ENCODE peak calls at places on chromosomes 1 and 21, in four cellular contexts. K, H, E and D are unnamed samples.

GRCh38 chr1:23601104-23601967 is 42.0 kb upstream of the ID3 start:
- DNase-seq in H (no peak), K (no peak), E (no peak), D (no peak)

GRCh38 chr1:203117611-203118575 is 9.6 kb upstream of the ADORA1 start:
- DNase-seq in K (peak), E (no peak), H (peak), D (peak)

GRCh38 chr1:38804062-38804886 is 55.3 kb downstream of the RRAGC start:
- DNase-seq in H (no peak), K (no peak), E (no peak), D (peak)

GRCh38 chr21:35075546-35075945 is 26.4 kb upstream of the RUNX1 start:
- DNase-seq in E (no peak), H (no peak), K (no peak), D (no peak)

GRCh38 chr1:24108334-24109165 is 3.4 kb downstream of the MYOM3 start:
- DNase-seq in E (no peak), K (no peak), H (no peak), D (no peak)

GRCh38 chr1:160222521-160222920 is 17.3 kb downstream of the PEA15 start:
- DNase-seq in H (no peak), E (no peak), K (no peak), D (no peak)

GRCh38 chr1:166953486-166953885 is 21.9 kb downstream of the ILDR2 start:
- DNase-seq in H (no peak), K (no peak), E (no peak), D (no peak)

GRCh38 chr1:25502957-25503356 is 40.4 kb upstream of the LDLRAP1 start:
- DNase-seq in E (no peak), K (no peak), H (no peak), D (no peak)

GRCh38 chr1:67816506-67816905 is 16.8 kb downstream of the GNG12 start:
- DNase-seq in K (no peak), E (no peak), H (no peak), D (no peak)

GRCh38 chr1:109897244-109897955 is 13.2 kb upstream of the CSF1 start:
- DNase-seq in E (no peak), H (no peak), K (no peak), D (no peak)

GRCh38 chr1:21696931-21697330 is 27.8 kb upstream of the RAP1GAP start:
- DNase-seq in E (no peak), H (no peak), K (no peak), D (no peak)

DNA sequence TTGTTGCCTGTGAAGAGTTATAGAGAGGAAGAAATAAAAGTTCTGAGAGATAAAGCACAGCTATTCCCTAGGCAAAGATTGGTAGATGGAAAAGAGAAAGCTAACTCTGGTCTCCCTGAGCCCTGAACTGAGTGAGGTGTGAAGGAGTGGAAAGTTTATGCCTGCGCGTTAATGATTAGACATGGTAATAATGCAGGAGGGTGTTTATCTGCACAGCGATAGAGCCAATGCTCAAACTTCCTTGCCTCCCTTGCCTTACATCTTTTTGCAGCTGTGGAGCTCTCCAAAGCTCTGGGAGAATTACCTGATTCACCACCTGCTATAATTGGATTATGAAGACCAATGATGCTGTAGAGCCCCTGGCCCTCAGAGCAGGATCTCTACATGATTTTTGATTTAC is 32.8 kb upstream of the CHRM3 start:
- DNase-seq in E (no peak), K (no peak), H (no peak), D (no peak)
- TF ChIP-seq POLR2A in E (no peak), K (no peak), H (no peak), D (no peak)

GRCh38 chr1:66679140-66679539 is 73.1 kb upstream of the DYNLT5 start:
- DNase-seq in K (no peak), H (no peak), E (no peak), D (no peak)
- TF ChIP-seq EP300 in K (no peak), H (no peak), E (no peak), D (no peak)

GRCh38 chr1:40383095-40383487 is 9.6 kb downstream of the SMAP2 start:
- DNase-seq in K (no peak), E (no peak), H (no peak), D (no peak)
- H3K4me3 ChIP-seq in K (no peak), E (no peak), H (no peak), D (no peak)

DNA sequence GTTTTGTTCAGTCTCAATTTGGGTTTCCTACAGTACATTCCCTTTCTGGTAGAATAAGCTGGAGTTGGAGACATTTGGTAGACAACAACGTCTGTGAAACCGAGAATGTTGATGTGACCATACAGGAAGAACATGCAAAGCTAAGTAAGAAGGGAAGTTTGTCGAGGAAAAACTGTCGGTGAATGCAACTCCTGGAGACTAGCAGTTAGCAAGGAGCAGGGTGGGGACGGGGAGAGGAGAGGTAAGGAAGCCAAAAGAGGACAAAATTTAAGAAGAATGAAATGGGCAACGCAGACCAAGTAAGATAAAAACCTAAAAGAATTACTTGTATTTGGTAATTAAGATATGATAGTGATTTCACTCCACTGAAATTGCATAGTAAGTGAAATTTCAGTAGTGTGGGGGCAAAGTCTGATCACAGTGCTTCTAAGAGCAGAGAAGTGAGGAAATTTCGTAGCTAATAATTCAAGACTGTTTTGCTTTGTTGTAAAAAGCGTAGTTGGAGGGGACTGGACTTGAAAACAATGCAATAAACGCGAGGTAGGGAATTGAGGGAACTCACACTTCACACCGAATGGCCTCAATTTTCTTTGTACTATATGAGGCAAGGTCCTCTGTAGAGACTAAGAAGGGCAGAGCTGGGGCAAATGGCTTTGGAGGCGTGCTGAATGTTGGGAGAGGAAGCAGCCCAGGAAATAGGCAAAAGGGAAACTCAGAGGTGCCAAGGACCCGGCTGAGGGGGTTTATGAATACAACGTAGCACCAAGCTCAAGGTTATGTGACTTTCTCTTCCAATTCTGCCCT is 768 bp upstream of the GIPC2 start:
- DNase-seq in E (no peak), K (no peak), H (no peak), D (no peak)
- TF ChIP-seq POLR2A in E (no peak), K (no peak), H (no peak), D (no peak)

DNA sequence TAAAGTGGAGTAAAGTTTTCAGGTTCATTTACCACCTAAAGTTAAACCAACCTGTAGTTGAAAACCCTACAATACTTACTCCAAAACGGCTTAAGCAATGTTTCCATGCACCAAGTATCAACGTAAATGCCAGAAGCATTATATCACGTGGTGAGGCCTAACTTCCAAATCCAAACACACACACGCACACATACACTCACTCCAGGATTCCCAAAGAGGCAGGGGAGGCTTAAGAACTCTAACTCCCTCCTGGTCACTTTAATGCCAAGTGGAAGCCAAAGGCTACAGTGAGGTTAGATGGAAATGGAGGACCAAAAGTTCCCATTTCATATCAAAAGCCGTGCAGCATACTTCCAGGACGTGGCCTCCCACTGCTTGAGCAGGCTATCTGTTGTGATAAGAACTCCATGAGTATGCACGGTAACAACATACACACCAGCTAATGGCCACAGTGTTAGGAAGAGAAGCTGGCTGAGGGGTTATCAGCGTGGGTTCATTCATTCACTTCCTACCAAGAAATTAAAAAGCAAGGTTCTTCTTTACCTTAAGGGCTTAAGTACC is 224.1 kb downstream of the SLC45A1 start:
- DNase-seq in K (no peak), E (no peak), H (no peak), D (no peak)
- TF ChIP-seq EP300 in K (no peak), E (no peak), H (no peak), D (no peak)

GRCh38 chr21:42366292-42367010 is at the start of gene TFF1:
- DNase-seq in H (no peak), E (no peak), K (no peak), D (peak)
- H3K4me3 ChIP-seq in H (no peak), E (no peak), K (no peak), D (no peak)

DNA sequence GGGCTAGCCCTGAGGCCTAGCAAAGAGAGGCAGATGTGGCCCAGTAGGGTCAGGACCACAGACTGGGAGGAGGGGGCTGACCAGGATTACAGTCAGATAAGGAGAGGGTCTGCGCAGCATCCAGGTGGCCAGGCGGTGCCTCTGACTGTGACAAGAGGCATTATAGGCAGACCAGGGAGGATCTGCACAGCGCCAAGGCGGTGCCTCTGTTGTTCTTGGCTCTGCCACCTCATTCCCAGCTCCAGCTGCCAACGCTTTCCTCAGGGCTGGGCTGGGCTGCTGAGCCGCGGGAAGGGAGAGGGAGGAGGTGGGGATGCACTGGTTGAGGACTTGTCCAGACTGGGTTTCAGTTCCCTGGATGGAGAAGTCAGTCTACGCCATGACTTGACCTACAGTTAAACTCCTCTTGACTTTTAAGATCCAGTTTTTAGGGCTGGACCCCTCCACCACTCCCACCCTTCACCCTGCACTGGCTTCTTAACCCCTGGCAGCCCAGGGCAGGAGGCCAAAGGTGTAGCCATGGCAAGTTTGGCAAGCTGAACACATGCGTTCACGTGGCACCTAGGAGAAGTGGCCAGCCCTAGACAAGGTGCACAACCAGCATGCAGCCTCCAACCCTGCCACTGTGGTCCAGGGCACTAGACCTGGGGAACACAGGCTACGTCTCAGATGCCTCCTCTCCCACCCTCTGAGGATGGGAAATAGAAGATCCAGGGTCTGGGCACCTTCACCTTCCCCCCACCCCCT is 4.5 kb upstream of the CRABP2 start:
- DNase-seq in K (peak), H (no peak), E (peak), D (no peak)
- TF ChIP-seq POLR2A in K (no peak), H (no peak), E (no peak), D (no peak)